ENCODE peak calls at places on chromosome 4, in four cellular contexts. H is skeletal muscle cell, I is T-cell, F is ACHN. Q is an unnamed sample.

GRCh38 chr4:65416875-65417274 is 253.4 kb downstream of the EPHA5 start:
- DNase-seq in I (no peak), H (peak), F (no peak), Q (no peak)

GRCh38 chr4:52059372-52059771 is 8.3 kb downstream of the SPATA18 start:
- DNase-seq in H (peak), F (no peak), I (no peak), Q (no peak)

GRCh38 chr4:8414377-8414776 is 26.1 kb downstream of the ACOX3 start:
- DNase-seq in H (no peak), I (no peak), F (no peak), Q (no peak)

GRCh38 chr4:2459589-2460349 is 9.1 kb upstream of the RNF4 start:
- DNase-seq in F (no peak), I (no peak), H (no peak), Q (no peak)

GRCh38 chr4:85084371-85085170 is 118.1 kb upstream of the WDFY3 start:
- DNase-seq in F (peak), H (peak), I (no peak), Q (peak)

GRCh38 chr4:26701786-26702227 is 117.9 kb downstream of the TBC1D19 start:
- DNase-seq in H (no peak), F (no peak), I (no peak), Q (no peak)

GRCh38 chr4:10204401-10205058 is 87.9 kb upstream of the WDR1 start:
- DNase-seq in F (no peak), I (no peak), H (no peak), Q (no peak)

GRCh38 chr4:186021461-186022167 is 47.3 kb upstream of the TLR3 start:
- DNase-seq in F (peak), H (no peak), I (no peak), Q (peak)

GRCh38 chr4:4866833-4867744 is 7.6 kb downstream of the MSX1 start:
- DNase-seq in F (no peak), I (no peak), H (no peak), Q (peak)